ENCODE peak calls at places on chromosomes 16 and 17, in seven cellular contexts. C is AG09319; A is GM23338; N is naive thymus-derived CD8-positive, alpha-beta T cell; V is HFF-Myc; Q is fibroblast of mammary gland; Z is midbrain. J is an unnamed sample.

GRCh38 chr16:24906199-24906808 is 60.5 kb downstream of the SLC5A11 start:
- DNase-seq in Q (peak), N (no peak), C (no peak), V (peak), A (peak), Z (no peak), J (peak)

GRCh38 chr17:33653389-33653788 is 360.3 kb upstream of the ASIC2 start:
- DNase-seq in C (no peak), V (no peak), A (no peak), Z (no peak), N (no peak), Q (no peak), J (peak)

GRCh38 chr17:78387982-78388941 is 9.8 kb downstream of the PGS1 start:
- DNase-seq in N (no peak), C (no peak), Q (no peak), Z (peak), A (no peak), V (no peak), J (peak)

GRCh38 chr17:29151567-29151966 is 28.6 kb downstream of the MYO18A start:
- DNase-seq in V (no peak), Q (no peak), N (no peak), C (no peak), Z (peak), A (no peak), J (peak)

GRCh38 chr16:9138021-9138680 is 46.7 kb downstream of the HAPSTR1 start:
- DNase-seq in A (no peak), C (no peak), V (no peak), N (no peak), Z (no peak), Q (no peak), J (no peak)

GRCh38 chr16:88357306-88358032 is 25.3 kb upstream of the ZNF469 start:
- DNase-seq in Z (no peak), Q (no peak), C (no peak), V (peak), A (no peak), N (no peak), J (no peak)

GRCh38 chr17:8611671-8612298 is 18.7 kb downstream of the MYH10 start:
- DNase-seq in A (peak), Z (no peak), C (no peak), V (no peak), Q (peak), N (no peak), J (peak)

GRCh38 chr16:79372504-79373184 is 227.9 kb downstream of the MAF start:
- DNase-seq in Z (no peak), C (no peak), N (no peak), A (no peak), Q (peak), V (no peak), J (peak)

GRCh38 chr17:18997650-18998196 is 6.8 kb downstream of the FAM83G start:
- DNase-seq in Z (no peak), A (no peak), V (no peak), C (no peak), Q (no peak), N (no peak), J (no peak)

GRCh38 chr16:58503863-58504688 is 4.1 kb downstream of the NDRG4 start:
- DNase-seq in V (no peak), Q (no peak), Z (no peak), A (no peak), N (no peak), C (no peak), J (no peak)

GRCh38 chr17:48014603-48015037 is 23.0 kb downstream of the COPZ2 start:
- DNase-seq in C (no peak), Q (no peak), N (no peak), V (no peak), A (no peak), Z (no peak), J (no peak)

GRCh38 chr16:55834044-55834443 is 1.1 kb upstream of the CES1 start:
- DNase-seq in C (no peak), N (no peak), Q (no peak), V (no peak), Z (no peak), A (no peak), J (no peak)

GRCh38 chr17:1494736-1495253 is 2.3 kb upstream of the MYO1C start:
- DNase-seq in Z (no peak), N (no peak), C (no peak), V (no peak), Q (no peak), A (no peak), J (no peak)

GRCh38 chr17:2071421-2072281 is 16.7 kb downstream of the HIC1 start:
- DNase-seq in Z (no peak), C (no peak), N (no peak), A (no peak), Q (peak), V (no peak), J (peak)

GRCh38 chr17:77737442-77738265 is 220.8 kb upstream of the TNRC6C start:
- DNase-seq in Q (no peak), V (no peak), A (no peak), C (no peak), N (no peak), Z (no peak), J (no peak)

GRCh38 chr17:39668141-39668924 is at the start of gene PNMT:
- DNase-seq in Q (peak), Z (peak), V (no peak), C (no peak), A (peak), N (peak), J (peak)

GRCh38 chr16:30473231-30474061 is 904 bp downstream of the ITGAL start:
- DNase-seq in Q (no peak), V (no peak), N (peak), A (no peak), Z (no peak), C (no peak), J (no peak)

GRCh38 chr16:154223-155030 is 2.0 kb downstream of the HBZ start:
- DNase-seq in Q (peak), Z (no peak), C (no peak), V (no peak), N (no peak), A (peak), J (peak)

GRCh38 chr16:57753448-57754353 is 18.1 kb downstream of the KATNB1 start:
- DNase-seq in Q (no peak), Z (no peak), A (no peak), V (no peak), C (no peak), N (no peak), J (no peak)

GRCh38 chr17:7445011-7445927 is at the start of gene CHRNB1:
- DNase-seq in C (no peak), N (peak), Z (peak), Q (peak), A (peak), V (no peak), J (no peak)

GRCh38 chr17:74096456-74096855 is 107.0 kb upstream of the RPL38 start:
- DNase-seq in Q (no peak), V (no peak), N (no peak), Z (no peak), A (no peak), C (no peak), J (no peak)

GRCh38 chr17:76199466-76199865 is 40.8 kb downstream of the RNF157 start:
- DNase-seq in N (peak), A (no peak), Z (no peak), C (no peak), V (no peak), Q (no peak), J (no peak)

GRCh38 chr16:58280846-58281301 is 14.0 kb downstream of the PRSS54 start:
- DNase-seq in Z (no peak), Q (no peak), C (peak), N (no peak), V (no peak), A (peak), J (no peak)

J was measured in fibroblast of pulmonary artery.